ENCODE peak calls at places on chromosome 1, in four cellular contexts. N, S, G and A are unnamed samples. For H3K36me3, the result is how much of the 10 kb centered on the place peaks cover.

GRCh38 chr1:42834803-42835202 is 11.6 kb upstream of the ZNF691 start:
- DNase-seq in N (no peak), S (no peak), G (no peak), A (no peak)

GRCh38 chr1:3940081-3940755 is 40.1 kb upstream of the C1orf174 start:
- DNase-seq in N (no peak), S (no peak), G (no peak), A (no peak)

GRCh38 chr1:203081465-203082355 is 4.1 kb downstream of the MYOG start:
- DNase-seq in N (no peak), S (no peak), G (no peak), A (no peak)

GRCh38 chr1:24898152-24898908 is 31.7 kb downstream of the RUNX3 start:
- DNase-seq in N (peak), S (peak), G (no peak), A (peak)

GRCh38 chr1:61224609-61225008 is 142.2 kb downstream of the NFIA start:
- DNase-seq in N (peak), S (no peak), G (no peak), A (no peak)

GRCh38 chr1:89525169-89525855 is 683 bp downstream of the LRRC8B start:
- DNase-seq in N (peak), S (peak), G (no peak), A (peak)

GRCh38 chr1:20125091-20125490 is 5.8 kb upstream of the PLA2G2D start:
- DNase-seq in N (no peak), S (no peak), G (no peak), A (no peak)

GRCh38 chr1:59318271-59318865 is 21.5 kb downstream of the FGGY start:
- DNase-seq in N (no peak), S (no peak), G (no peak), A (no peak)

GRCh38 chr1:182392045-182393028 is 747 bp upstream of the GLUL start:
- DNase-seq in N (no peak), S (no peak), G (no peak), A (peak)

GRCh38 chr1:151946366-151946764 is 37.1 kb upstream of the THEM4 start:
- DNase-seq in N (no peak), S (no peak), G (no peak), A (no peak)

GRCh38 chr1:38009088-38009840 is 3.3 kb upstream of the UTP11 start:
- DNase-seq in N (peak), S (no peak), G (no peak), A (no peak)

GRCh38 chr1:222310830-222311229 is 237.1 kb downstream of the HHIPL2 start:
- DNase-seq in N (no peak), S (no peak), G (no peak), A (no peak)

GRCh38 chr1:5734996-5735395 is 257.2 kb downstream of the NPHP4 start:
- DNase-seq in N (no peak), S (no peak), G (no peak), A (no peak)

GRCh38 chr1:1430114-1430982 is 5.1 kb upstream of the VWA1 start:
- DNase-seq in N (peak), S (no peak), G (no peak), A (no peak)

GRCh38 chr1:211327341-211327921 is 798 bp downstream of the TRAF5 start:
- DNase-seq in N (peak), S (peak), G (peak), A (no peak)

GRCh38 chr1:150973826-150974579 is 632 bp downstream of the CERS2 start:
- DNase-seq in N (peak), S (peak), G (peak), A (peak)

GRCh38 chr1:108829498-108829916 is 27.4 kb downstream of the AKNAD1 start:
- DNase-seq in N (no peak), S (no peak), G (no peak), A (no peak)

GRCh38 chr1:27428316-27429028 is 36.0 kb downstream of the GPR3 start:
- DNase-seq in N (peak), S (peak), G (no peak), A (no peak)

GRCh38 chr1:29514361-29515187 is 278.3 kb downstream of the PTPRU start:
- DNase-seq in N (no peak), S (no peak), G (no peak), A (peak)

GRCh38 chr1:201019321-201019977 is 4.1 kb downstream of the KIF21B start:
- DNase-seq in N (no peak), S (peak), G (peak), A (peak)

GRCh38 chr1:9728451-9729295 is 77.1 kb downstream of the PIK3CD start:
- DNase-seq in N (no peak), S (peak), G (peak), A (peak)

GRCh38 chr1:156114919-156115513 is 505 bp downstream of the LMNA start:
- DNase-seq in N (peak), S (no peak), G (peak), A (peak)

GRCh38 chr1:221718391-221719277 is 23.3 kb downstream of the DUSP10 start:
- DNase-seq in N (no peak), S (no peak), G (no peak), A (no peak)

DNA sequence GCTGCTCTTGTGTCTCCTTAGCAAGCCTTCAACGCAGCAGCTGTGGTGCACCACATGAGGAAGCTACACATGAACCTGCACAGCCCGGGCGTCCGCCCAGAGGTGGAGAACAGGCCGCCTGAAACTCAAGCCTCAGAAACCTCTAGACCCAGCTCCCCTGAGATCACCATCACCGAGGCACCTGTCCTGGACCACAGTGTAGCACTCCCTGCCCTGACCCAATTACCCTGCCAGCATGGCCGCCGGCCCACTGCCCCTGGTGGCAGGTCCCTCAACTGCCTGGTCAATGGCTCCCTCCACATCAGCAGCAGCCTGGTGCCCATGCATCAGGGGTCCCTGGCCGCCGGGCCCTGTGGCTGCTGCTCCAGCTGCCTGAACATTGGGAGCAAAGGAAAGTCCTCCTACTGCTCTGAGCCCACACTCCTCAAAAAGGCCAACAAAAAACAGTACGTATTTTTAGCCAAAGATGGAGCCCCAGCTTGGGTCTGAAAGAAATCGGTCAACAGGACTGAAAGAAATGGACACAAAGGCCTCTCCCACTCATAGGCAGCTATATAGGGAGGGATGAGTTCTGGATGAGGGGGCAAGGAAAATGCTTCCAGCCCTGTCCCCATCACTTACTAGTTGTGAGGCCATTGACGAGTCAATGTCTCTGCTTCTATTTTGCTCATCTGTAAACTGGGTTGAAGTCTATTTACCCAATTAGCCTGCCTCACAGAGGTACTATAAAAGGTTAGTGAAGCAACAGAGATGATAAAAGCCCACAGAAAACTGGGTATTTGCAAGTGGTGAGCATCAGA is 28.5 kb downstream of the CAMK1G start:
- DNase-seq in N (no peak), S (no peak), G (no peak), A (no peak)
- TF ChIP-seq CTCF in N (no peak), S (no peak), G (peak), A (no peak)

DNA sequence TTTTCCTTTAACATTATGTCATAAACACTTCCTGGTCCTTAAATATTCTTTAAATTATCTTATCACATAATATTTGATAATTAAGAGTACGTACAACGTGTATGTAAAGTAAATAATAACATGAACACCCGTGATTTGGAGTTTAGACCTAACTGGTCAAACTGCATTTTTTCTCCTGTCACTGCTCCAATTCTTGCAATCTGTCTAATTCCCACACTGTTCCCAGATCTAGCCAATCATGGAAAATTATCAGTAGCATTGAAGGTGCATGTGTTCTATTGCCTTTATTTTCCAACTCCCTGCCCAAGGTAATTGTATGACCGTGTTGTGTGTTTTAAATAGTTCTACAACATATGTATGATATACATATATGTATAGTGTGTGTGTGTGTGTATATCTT is 2.1 kb upstream of the PM20D1 start:
- DNase-seq in N (no peak), S (no peak), G (no peak), A (no peak)
- H3K4me3 ChIP-seq in N (no peak), S (no peak), G (no peak), A (no peak)

GRCh38 chr1:197178998-197179397 is 32.5 kb upstream of the ASPM start:
- DNase-seq in N (no peak), S (no peak), G (no peak), A (no peak)
- H3K36me3 ChIP-seq in N (under half), S (under half), G (under half), A (under half)

GRCh38 chr1:167107456-167107855 is 13.6 kb downstream of the STYXL2 start:
- DNase-seq in N (no peak), S (no peak), G (no peak), A (no peak)

GRCh38 chr1:167111853-167112455 is 18.1 kb downstream of the STYXL2 start:
- DNase-seq in N (no peak), S (no peak), G (no peak), A (no peak)

GRCh38 chr1:167114725-167115124 is 20.9 kb downstream of the STYXL2 start:
- DNase-seq in N (no peak), S (no peak), G (no peak), A (no peak)

GRCh38 chr1:167109125-167109524 is 15.2 kb downstream of the STYXL2 start:
- DNase-seq in N (no peak), S (no peak), G (no peak), A (no peak)

GRCh38 chr1:167110586-167110985 is 16.7 kb downstream of the STYXL2 start:
- DNase-seq in N (no peak), S (no peak), G (no peak), A (no peak)
- TF ChIP-seq CTCF in N (no peak), S (no peak), G (no peak), A (no peak)